ENCODE peak calls at places on chromosomes 2 and 18, in four cellular contexts. Y, R, C and S are unnamed samples.

GRCh38 chr2:147255812-147256211 is 589.0 kb upstream of the ACVR2A start:
- DNase-seq in Y (no peak), R (no peak), C (no peak), S (no peak)

GRCh38 chr2:161798027-161798426 is 173.8 kb downstream of the SLC4A10 start:
- DNase-seq in Y (no peak), R (no peak), C (no peak), S (no peak)

GRCh38 chr2:3126686-3127278 is 250.8 kb downstream of the EIPR1 start:
- DNase-seq in Y (no peak), R (no peak), C (no peak), S (no peak)

GRCh38 chr2:215577356-215577755 is 141.5 kb upstream of the FN1 start:
- DNase-seq in Y (no peak), R (no peak), C (no peak), S (no peak)

GRCh38 chr2:79935771-79936657 is 368.5 kb downstream of the LRRTM1 start:
- DNase-seq in Y (peak), R (no peak), C (peak), S (peak)

GRCh38 chr2:12412898-12413305 is 303.8 kb upstream of the TRIB2 start:
- DNase-seq in Y (no peak), R (peak), C (no peak), S (no peak)

GRCh38 chr2:214019973-214020345 is 390.9 kb upstream of the VWC2L start:
- DNase-seq in Y (no peak), R (no peak), C (no peak), S (no peak)

GRCh38 chr18:55245200-55245599 is 285.9 kb upstream of the CCDC68 start:
- DNase-seq in Y (no peak), R (no peak), C (no peak), S (no peak)

GRCh38 chr2:241798631-241799521 is 10.1 kb upstream of the NEU4 start:
- DNase-seq in Y (no peak), R (no peak), C (peak), S (no peak)

GRCh38 chr2:11344342-11344955 is at the start of gene ROCK2:
- DNase-seq in Y (peak), R (no peak), C (peak), S (peak)

GRCh38 chr2:218465987-218466633 is 47.2 kb downstream of the VIL1 start:
- DNase-seq in Y (no peak), R (no peak), C (peak), S (no peak)

GRCh38 chr2:190468814-190469569 is 60.8 kb downstream of the MFSD6 start:
- DNase-seq in Y (no peak), R (no peak), C (peak), S (no peak)

GRCh38 chr2:70785137-70785911 is 5.1 kb downstream of the FIGLA start:
- DNase-seq in Y (no peak), R (no peak), C (peak), S (no peak)

GRCh38 chr2:236257171-236257570 is 7.0 kb downstream of the ASB18 start:
- DNase-seq in Y (no peak), R (no peak), C (no peak), S (no peak)

GRCh38 chr2:69830045-69830905 is 815 bp downstream of the GMCL1 start:
- DNase-seq in Y (no peak), R (no peak), C (peak), S (no peak)

GRCh38 chr2:240820014-240820606 is at the start of gene KIF1A:
- DNase-seq in Y (no peak), R (no peak), C (no peak), S (no peak)

GRCh38 chr2:190947711-190948251 is 66.2 kb downstream of the STAT1 start:
- DNase-seq in Y (no peak), R (peak), C (peak), S (no peak)

GRCh38 chr2:18345848-18346247 is 214.6 kb downstream of the RDH14 start:
- DNase-seq in Y (no peak), R (no peak), C (no peak), S (no peak)

GRCh38 chr2:11680901-11681721 is 11.1 kb upstream of the NTSR2 start:
- DNase-seq in Y (no peak), R (no peak), C (no peak), S (no peak)

GRCh38 chr2:72619622-72620021 is 206.2 kb downstream of the EXOC6B start:
- DNase-seq in Y (no peak), R (no peak), C (no peak), S (no peak)

GRCh38 chr18:37537868-37538525 is 27.6 kb downstream of the CELF4 start:
- DNase-seq in Y (no peak), R (no peak), C (peak), S (no peak)

GRCh38 chr2:46041434-46041833 is 255.8 kb upstream of the EPAS1 start:
- DNase-seq in Y (no peak), R (no peak), C (no peak), S (no peak)

GRCh38 chr2:47068966-47069627 is 86.0 kb downstream of the STPG4 start:
- DNase-seq in Y (no peak), R (no peak), C (no peak), S (no peak)

GRCh38 chr2:145546091-145546490 is 1026.2 kb upstream of the ZEB2 start:
- DNase-seq in Y (no peak), R (no peak), C (no peak), S (no peak)

GRCh38 chr18:76455015-76455676 is 39.9 kb downstream of the ZNF516 start:
- DNase-seq in Y (no peak), R (no peak), C (no peak), S (no peak)

GRCh38 chr2:229454934-229455631 is 184.0 kb upstream of the PID1 start:
- DNase-seq in Y (no peak), R (no peak), C (no peak), S (no peak)

GRCh38 chr2:239305222-239305575 is 95.6 kb downstream of the HDAC4 start:
- DNase-seq in Y (no peak), R (no peak), C (no peak), S (no peak)

GRCh38 chr2:234406085-234406484 is 90.8 kb downstream of the ARL4C start:
- DNase-seq in Y (no peak), R (no peak), C (no peak), S (no peak)

GRCh38 chr2:178280261-178280852 is 86.0 kb downstream of the OSBPL6 start:
- DNase-seq in Y (no peak), R (no peak), C (peak), S (peak)

GRCh38 chr18:11398625-11399024 is 210.8 kb upstream of the SLC35G4 start:
- DNase-seq in Y (no peak), R (no peak), C (no peak), S (no peak)

GRCh38 chr18:49664086-49664890 is 102.4 kb downstream of the LIPG start:
- DNase-seq in Y (no peak), R (no peak), C (no peak), S (no peak)

GRCh38 chr2:64455545-64455944 is 1.6 kb downstream of the LGALSL start:
- DNase-seq in Y (no peak), R (no peak), C (peak), S (no peak)

GRCh38 chr2:64455031-64455332 is 1.0 kb downstream of the LGALSL start:
- DNase-seq in Y (no peak), R (no peak), C (no peak), S (no peak)

GRCh38 chr2:64456298-64456697 is 2.3 kb downstream of the LGALSL start:
- DNase-seq in Y (no peak), R (no peak), C (no peak), S (no peak)

GRCh38 chr2:64454316-64455030 is 511 bp downstream of the LGALSL start:
- DNase-seq in Y (no peak), R (no peak), C (no peak), S (no peak)

GRCh38 chr2:64453710-64454315 is at the start of gene LGALSL:
- DNase-seq in Y (no peak), R (no peak), C (peak), S (peak)
- H3K9ac ChIP-seq in Y (peak), R (peak), C (peak), S (peak)

GRCh38 chr18:3612315-3612714 is 162.3 kb downstream of the TGIF1 start:
- DNase-seq in Y (no peak), R (no peak), C (no peak), S (no peak)

GRCh38 chr18:3611313-3612038 is 161.5 kb downstream of the TGIF1 start:
- DNase-seq in Y (no peak), R (no peak), C (no peak), S (no peak)

GRCh38 chr18:3610188-3610708 is 160.3 kb downstream of the TGIF1 start:
- DNase-seq in Y (no peak), R (no peak), C (no peak), S (no peak)

GRCh38 chr18:3608488-3608887 is 158.5 kb downstream of the TGIF1 start:
- DNase-seq in Y (no peak), R (no peak), C (no peak), S (no peak)

DNA sequence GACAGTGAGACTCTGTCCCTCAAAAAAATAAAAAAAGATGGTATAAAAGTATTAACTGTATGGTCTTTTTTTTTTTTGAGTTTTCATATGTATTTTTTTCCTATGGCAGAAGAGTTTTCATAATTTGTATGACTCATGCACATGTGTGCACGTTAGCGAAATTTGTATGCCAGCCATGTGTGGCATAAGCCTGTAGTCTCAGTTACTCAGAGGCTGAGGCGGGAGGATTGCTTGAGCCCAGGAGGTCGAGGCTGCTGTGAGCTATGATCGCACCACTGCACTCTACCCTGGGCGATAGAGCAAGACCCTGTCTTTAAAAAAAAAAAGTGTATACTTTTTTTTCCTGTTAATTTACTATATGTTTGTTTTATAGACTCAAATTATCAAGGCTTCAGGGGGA is 160.8 kb downstream of the TGIF1 start:
- DNase-seq in Y (no peak), R (no peak), C (no peak), S (no peak)
- TF ChIP-seq SUZ12 in Y (no peak), R (no peak), C (no peak), S (no peak)

DNA sequence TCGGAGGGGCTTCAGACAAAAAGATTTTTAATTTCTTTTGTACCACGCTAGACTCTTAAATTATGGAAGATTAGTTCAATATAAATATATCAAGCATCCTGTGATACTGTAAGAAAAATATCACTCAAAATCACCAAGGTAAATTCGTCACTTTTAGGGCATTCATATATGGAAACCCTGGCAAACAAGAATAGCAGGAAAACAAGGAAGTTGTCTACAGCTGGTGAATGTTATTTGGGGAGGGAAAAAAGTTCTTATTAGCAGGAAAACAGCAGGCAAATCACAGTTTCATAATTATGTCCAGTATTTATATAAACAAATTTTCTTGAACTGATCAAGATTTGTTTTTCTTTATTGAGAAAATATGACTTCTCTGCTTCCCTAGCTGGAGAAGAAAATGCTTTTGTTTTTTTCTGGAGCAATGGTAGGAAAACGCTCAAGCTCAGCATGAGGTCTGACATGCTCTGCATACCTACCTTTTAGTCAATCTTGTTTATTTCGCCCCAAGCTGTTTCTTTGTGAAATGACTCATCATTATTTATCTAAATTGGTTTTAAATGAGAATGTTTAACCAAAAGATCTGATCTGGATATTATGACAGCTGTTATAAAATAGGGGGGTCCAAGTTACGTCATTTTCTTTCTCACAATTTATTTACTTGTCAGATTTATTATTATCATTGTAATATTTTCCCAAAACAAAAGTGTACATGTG is 14.7 kb downstream of the LINC00305 start:
- DNase-seq in Y (peak), R (no peak), C (no peak), S (peak)
- H3K9ac ChIP-seq in Y (no peak), R (no peak), C (no peak), S (no peak)

GRCh38 chr2:28627722-28628480 is 123.7 kb upstream of the PPP1CB start:
- DNase-seq in Y (no peak), R (no peak), C (no peak), S (no peak)
- TF ChIP-seq SUZ12 in Y (no peak), R (no peak), C (no peak), S (no peak)

DNA sequence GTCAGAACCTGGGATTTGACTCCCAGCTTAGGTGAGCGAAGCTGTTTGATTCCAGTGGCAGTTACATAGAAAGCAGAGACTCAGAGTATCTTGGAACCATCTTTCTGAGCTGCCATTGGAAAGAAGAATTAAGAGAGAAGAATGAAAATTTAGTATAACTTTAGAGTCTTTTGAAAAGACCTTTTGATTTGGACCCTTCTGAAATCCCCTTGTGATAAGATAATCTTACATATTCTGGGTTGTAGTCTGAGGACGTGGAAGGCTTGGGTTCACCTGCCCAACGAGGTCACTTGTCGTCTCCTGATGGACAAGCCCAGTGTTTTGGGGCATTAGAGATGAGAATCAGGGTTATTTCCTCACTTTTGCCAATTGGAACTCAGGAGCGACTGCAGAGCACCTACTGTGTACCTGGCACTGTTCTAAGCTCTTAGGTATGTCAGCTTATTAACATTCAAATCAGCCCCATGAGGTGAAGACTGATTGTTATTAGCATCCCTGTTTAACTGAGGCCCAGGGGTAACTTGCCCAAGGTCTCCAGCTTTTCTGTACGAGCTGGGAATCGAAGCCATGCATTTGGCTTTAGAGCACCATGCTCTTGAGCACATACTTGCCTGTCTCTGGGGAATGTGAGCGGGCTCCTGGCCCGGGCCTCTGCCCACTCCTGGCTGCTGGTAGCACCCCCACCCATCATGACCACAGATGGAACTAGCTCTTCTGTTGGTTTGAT is 2.9 kb downstream of the HK2 start:
- DNase-seq in Y (peak), R (no peak), C (no peak), S (peak)
- H3K9ac ChIP-seq in Y (no peak), R (peak), C (peak), S (peak)

GRCh38 chr2:6073260-6074141 is 381.3 kb downstream of the SOX11 start:
- DNase-seq in Y (no peak), R (no peak), C (no peak), S (no peak)
- TF ChIP-seq SUZ12 in Y (no peak), R (no peak), C (no peak), S (no peak)